ENCODE peak calls at places on chromosomes 16 and 17, in four cellular contexts. X is ovary, J is GM18507, A is cardiac septum. B is an unnamed sample.

GRCh38 chr17:63645775-63646491 is 23.7 kb downstream of the MAP3K3 start:
- DNase-seq in J (no peak), A (no peak), X (no peak), B (no peak)

GRCh38 chr17:57261084-57261461 is 4.8 kb downstream of the MSI2 start:
- DNase-seq in A (no peak), J (no peak), X (no peak), B (no peak)

GRCh38 chr16:483351-484075 is 44.0 kb upstream of the CAPN15 start:
- DNase-seq in A (no peak), X (no peak), J (no peak), B (no peak)

GRCh38 chr16:17138801-17139200 is 332.0 kb downstream of the XYLT1 start:
- DNase-seq in X (no peak), J (no peak), A (no peak), B (no peak)

GRCh38 chr17:69908599-69909368 is 166.2 kb upstream of the KCNJ16 start:
- DNase-seq in X (no peak), J (no peak), A (no peak), B (no peak)

GRCh38 chr16:1441391-1441829 is 2.9 kb downstream of the CCDC154 start:
- DNase-seq in X (no peak), A (no peak), J (no peak), B (no peak)

GRCh38 chr17:72359274-72359673 is 238.5 kb downstream of the SOX9 start:
- DNase-seq in J (no peak), X (no peak), A (no peak), B (no peak)

GRCh38 chr16:1734816-1735215 is 28.8 kb downstream of the MAPK8IP3 start:
- DNase-seq in J (no peak), X (no peak), A (no peak), B (no peak)

GRCh38 chr16:47884131-47884725 is 271.6 kb downstream of the ABCC12 start:
- DNase-seq in X (no peak), J (no peak), A (no peak), B (no peak)

B was measured in substantia nigra.